ENCODE peak calls at places on chromosomes 4 and X, in seven cellular contexts. D, H, A, Y, L, V and S are unnamed samples. For H3K36me3, the result is how much of the 10 kb centered on the place peaks cover.

GRCh38 chr4:101823864-101824263 is 33.3 kb downstream of the BANK1 start:
- DNase-seq in D (no peak), H (no peak), A (no peak), Y (no peak), L (no peak), V (no peak), S (no peak)

GRCh38 chrX:13419918-13420317 is 100.1 kb upstream of the ATXN3L start:
- DNase-seq in D (no peak), H (no peak), A (no peak), Y (no peak), L (no peak), V (no peak), S (no peak)

GRCh38 chr4:25838526-25838925 is 24.3 kb downstream of the SEL1L3 start:
- DNase-seq in D (no peak), H (no peak), A (no peak), Y (no peak), L (no peak), V (no peak), S (no peak)

GRCh38 chrX:41730101-41730500 is 6.1 kb downstream of the GPR82 start:
- DNase-seq in D (peak), H (no peak), A (no peak), Y (no peak), L (no peak), V (no peak), S (no peak)

GRCh38 chr4:151408630-151409469 is at the start of gene FHIP1A:
- DNase-seq in D (peak), H (peak), A (peak), Y (no peak), L (peak), V (peak), S (peak)

GRCh38 chr4:184385705-184386141 is 88.6 kb downstream of the IRF2 start:
- DNase-seq in D (no peak), H (no peak), A (no peak), Y (no peak), L (peak), V (no peak), S (peak)

GRCh38 chr4:123396294-123397275 is at the start of gene SPRY1:
- DNase-seq in D (peak), H (peak), A (peak), Y (no peak), L (peak), V (peak), S (peak)

GRCh38 chr4:4456351-4456750 is 69.4 kb downstream of the NSG1 start:
- DNase-seq in D (peak), H (no peak), A (no peak), Y (no peak), L (no peak), V (no peak), S (no peak)

GRCh38 chr4:158018090-158018808 is 154.6 kb downstream of the GASK1B start:
- DNase-seq in D (peak), H (no peak), A (no peak), Y (no peak), L (no peak), V (no peak), S (no peak)

GRCh38 chr4:188143731-188144130 is 4.5 kb downstream of the TRIML1 start:
- DNase-seq in D (no peak), H (no peak), A (no peak), Y (no peak), L (no peak), V (no peak), S (no peak)

DNA sequence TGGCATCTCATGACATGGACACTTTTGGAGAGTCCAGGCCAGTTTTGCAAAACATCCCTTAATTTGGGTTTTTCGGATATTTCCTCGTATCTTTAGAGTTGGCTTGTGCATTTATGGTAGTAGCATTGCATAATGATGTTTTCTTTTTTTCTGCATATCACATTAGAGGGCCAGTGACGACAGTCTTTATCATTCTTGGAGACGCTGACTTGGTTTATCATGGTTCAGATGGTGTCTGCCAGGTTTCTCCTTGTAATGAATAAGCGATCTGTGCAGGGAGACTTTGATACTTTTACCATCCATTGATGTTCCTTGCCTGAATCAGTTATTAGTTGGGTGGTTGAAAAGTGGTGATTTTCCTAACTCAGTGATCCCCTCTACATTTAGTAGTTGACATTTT is 46.5 kb downstream of the KIAA0232 start:
- DNase-seq in D (peak), H (no peak), A (no peak), Y (no peak), L (no peak), V (no peak), S (no peak)
- H3K27ac ChIP-seq in D (no peak), H (no peak), A (no peak), Y (no peak), L (no peak), V (no peak), S (no peak)

GRCh38 chr4:42172391-42172790 is 19.9 kb upstream of the BEND4 start:
- DNase-seq in D (no peak), H (no peak), A (no peak), Y (no peak), L (no peak), V (no peak), S (no peak)
- H3K4me3 ChIP-seq in D (no peak), H (no peak), A (no peak), Y (no peak), L (no peak), V (no peak), S (no peak)

GRCh38 chr4:6609415-6610079 is 30.9 kb upstream of the MRFAP1 start:
- DNase-seq in D (no peak), H (no peak), A (no peak), Y (no peak), L (no peak), V (no peak), S (no peak)
- H3K36me3 ChIP-seq in D (under half), H (half or more), A (half or more), Y (half or more), L (under half), V (under half), S (half or more)

GRCh38 chr4:82588871-82589270 is 27.1 kb upstream of the TMEM150C start:
- DNase-seq in D (no peak), H (no peak), A (no peak), Y (no peak), L (no peak), V (no peak), S (no peak)

GRCh38 chr4:82592639-82593038 is 30.9 kb upstream of the TMEM150C start:
- DNase-seq in D (no peak), H (no peak), A (no peak), Y (no peak), L (no peak), V (no peak), S (no peak)

GRCh38 chr4:82593416-82593815 is 31.6 kb upstream of the TMEM150C start:
- DNase-seq in D (no peak), H (no peak), A (no peak), Y (no peak), L (no peak), V (no peak), S (no peak)

GRCh38 chr4:82589756-82590155 is 28.0 kb upstream of the TMEM150C start:
- DNase-seq in D (no peak), H (no peak), A (no peak), Y (no peak), L (no peak), V (no peak), S (no peak)

DNA sequence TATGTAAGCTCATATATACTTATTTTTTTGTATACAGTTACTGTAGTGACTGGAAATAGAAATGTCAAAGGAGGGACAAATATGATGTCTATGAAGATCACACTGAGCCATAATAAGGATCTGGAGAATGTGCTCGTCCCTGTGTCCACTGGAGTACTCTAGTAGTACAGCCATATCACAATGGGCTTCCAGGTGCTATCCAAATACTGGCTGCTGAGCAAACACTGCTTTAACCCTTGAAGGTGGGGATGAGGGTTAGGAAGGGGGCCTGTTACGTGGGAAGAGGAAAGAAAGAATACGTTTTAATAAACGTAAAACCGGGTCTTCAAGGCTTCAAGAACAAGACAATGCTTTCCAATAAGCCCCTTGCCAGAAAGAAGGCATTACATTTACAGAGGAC is 29.8 kb upstream of the TMEM150C start:
- DNase-seq in D (no peak), H (no peak), A (no peak), Y (no peak), L (no peak), V (no peak), S (no peak)
- H3K27ac ChIP-seq in D (no peak), H (no peak), A (no peak), Y (no peak), L (no peak), V (no peak), S (no peak)

DNA sequence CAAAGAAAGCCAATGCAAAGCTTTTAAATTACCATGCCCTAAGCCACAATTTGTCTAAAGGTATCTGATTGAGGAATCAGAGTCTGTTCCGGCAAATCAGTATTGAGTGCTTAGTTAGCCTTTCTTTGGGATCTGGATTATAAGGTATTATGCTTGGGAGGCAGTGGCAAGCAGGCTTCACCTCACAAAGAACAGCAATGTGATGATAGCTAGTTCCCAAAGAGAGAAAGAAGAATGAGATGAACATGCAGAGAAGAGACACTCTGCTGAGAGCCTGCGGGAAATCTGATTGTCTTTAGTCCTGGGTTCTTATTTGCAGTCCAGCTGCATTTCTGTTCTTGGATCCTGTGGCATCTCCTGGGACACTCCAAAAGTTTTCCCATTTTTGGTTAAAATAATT is 35.2 kb downstream of the WDFY3 start:
- DNase-seq in D (no peak), H (no peak), A (no peak), Y (no peak), L (no peak), V (no peak), S (no peak)
- H3K4me3 ChIP-seq in D (no peak), H (no peak), A (no peak), Y (no peak), L (no peak), V (no peak), S (no peak)

GRCh38 chr4:153543351-153543750 is 77.2 kb downstream of the TMEM131L start:
- DNase-seq in D (no peak), H (no peak), A (no peak), Y (no peak), L (no peak), V (no peak), S (no peak)

GRCh38 chr4:153545822-153546221 is 79.7 kb downstream of the TMEM131L start:
- DNase-seq in D (no peak), H (no peak), A (no peak), Y (no peak), L (no peak), V (no peak), S (no peak)

GRCh38 chr4:153547520-153547919 is 81.4 kb downstream of the TMEM131L start:
- DNase-seq in D (no peak), H (no peak), A (no peak), Y (no peak), L (no peak), V (no peak), S (no peak)

GRCh38 chr4:153549401-153549800 is 83.2 kb downstream of the TMEM131L start:
- DNase-seq in D (no peak), H (no peak), A (no peak), Y (no peak), L (no peak), V (no peak), S (no peak)

GRCh38 chr4:153546273-153546672 is 80.1 kb downstream of the TMEM131L start:
- DNase-seq in D (peak), H (no peak), A (no peak), Y (no peak), L (no peak), V (no peak), S (no peak)
- H3K36me3 ChIP-seq in D (under half), H (under half), A (under half), Y (under half), L (under half), V (under half), S (under half)